ENCODE peak calls at places on chromosomes 1 and 21, in four cellular contexts. D, T, O and P are unnamed samples.

GRCh38 chr1:29649375-29650040 is 413.2 kb downstream of the PTPRU start:
- DNase-seq in D (no peak), T (no peak), O (no peak), P (no peak)

GRCh38 chr21:38804030-38804616 is 1.6 kb upstream of the ETS2 start:
- DNase-seq in D (no peak), T (no peak), O (no peak), P (no peak)

GRCh38 chr21:31034378-31034777 is 3.9 kb downstream of the KRTAP19-8 start:
- DNase-seq in D (no peak), T (no peak), O (no peak), P (no peak)

GRCh38 chr21:32726742-32727477 is 903 bp downstream of the SYNJ1 start:
- DNase-seq in D (peak; percentile 44), T (no peak), O (peak; percentile 33), P (no peak)

GRCh38 chr1:59013276-59013927 is 229.6 kb upstream of the JUN start:
- DNase-seq in D (peak; percentile 57), T (peak; percentile 57), O (no peak), P (no peak)

GRCh38 chr1:183239793-183240625 is 53.9 kb downstream of the LAMC2 start:
- DNase-seq in D (peak; percentile 70), T (no peak), O (no peak), P (no peak)

GRCh38 chr1:170743083-170743482 is 79.2 kb downstream of the PRRX1 start:
- DNase-seq in D (no peak), T (no peak), O (no peak), P (no peak)

GRCh38 chr1:160954158-160955104 is at the start of gene ITLN2:
- DNase-seq in D (no peak), T (peak; percentile 49), O (no peak), P (peak; percentile 29)

GRCh38 chr1:7516341-7516740 is 254.8 kb upstream of the VAMP3 start:
- DNase-seq in D (peak; percentile 59), T (no peak), O (no peak), P (no peak)

GRCh38 chr1:55233149-55233777 is 18.1 kb upstream of the USP24 start:
- DNase-seq in D (no peak), T (no peak), O (no peak), P (no peak)

GRCh38 chr1:6859415-6860343 is 74.4 kb downstream of the CAMTA1 start:
- DNase-seq in D (no peak), T (no peak), O (peak; percentile 51), P (no peak)

GRCh38 chr1:225361176-225361575 is 66.7 kb downstream of the LBR start:
- DNase-seq in D (no peak), T (no peak), O (no peak), P (no peak)

GRCh38 chr1:205940710-205941109 is 2.5 kb downstream of the SLC26A9 start:
- DNase-seq in D (no peak), T (peak; percentile 54), O (no peak), P (no peak)

DNA sequence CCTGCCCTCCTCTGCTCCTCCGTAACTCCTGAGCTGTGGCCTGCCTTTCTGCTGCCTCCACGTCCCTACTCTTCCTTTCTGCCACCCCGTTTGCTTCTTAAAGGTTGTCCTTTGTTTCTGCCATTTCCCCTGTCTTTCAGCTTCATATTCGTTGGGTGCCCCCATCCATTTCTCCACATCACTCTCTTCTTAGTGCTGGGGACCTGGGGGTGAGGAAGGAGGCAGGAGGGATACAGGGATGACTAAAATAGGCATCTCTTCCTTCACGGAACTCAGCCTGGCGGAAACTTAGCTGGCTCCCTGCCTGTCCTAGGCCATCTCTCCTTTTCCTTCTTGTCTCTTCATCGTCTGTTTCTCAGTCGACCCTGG is 67.0 kb upstream of the CD1D start:
- DNase-seq in D (no peak), T (no peak), O (no peak), P (no peak)
- TF ChIP-seq CTCF in D (no peak), T (no peak), O (no peak), P (no peak)

DNA sequence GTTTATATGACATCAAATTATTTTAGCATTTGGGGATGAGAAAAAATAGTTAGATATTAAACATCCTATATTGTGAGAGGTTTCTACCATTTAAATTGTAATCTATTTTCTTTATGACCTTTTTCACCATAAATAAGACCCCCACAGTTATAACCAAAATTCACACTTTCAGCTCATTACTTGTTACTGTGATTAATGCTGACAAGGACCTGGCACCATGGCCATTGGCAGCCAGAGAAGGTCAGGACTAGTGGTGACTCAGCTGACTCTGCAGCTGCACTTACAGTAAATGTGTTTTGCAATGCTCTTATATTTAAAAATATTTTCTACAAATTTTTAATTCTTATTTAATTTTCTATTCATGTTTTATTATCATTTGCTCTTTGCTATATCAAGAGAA is 133.3 kb upstream of the C1orf105 start:
- DNase-seq in D (peak; percentile 80), T (peak; percentile 28), O (peak; percentile 64), P (no peak)
- H3K27ac ChIP-seq in D (peak overlapping the region; percentile 77), T (peak overlapping the region; percentile 21), O (no peak overlapping the region), P (no peak overlapping the region)

DNA sequence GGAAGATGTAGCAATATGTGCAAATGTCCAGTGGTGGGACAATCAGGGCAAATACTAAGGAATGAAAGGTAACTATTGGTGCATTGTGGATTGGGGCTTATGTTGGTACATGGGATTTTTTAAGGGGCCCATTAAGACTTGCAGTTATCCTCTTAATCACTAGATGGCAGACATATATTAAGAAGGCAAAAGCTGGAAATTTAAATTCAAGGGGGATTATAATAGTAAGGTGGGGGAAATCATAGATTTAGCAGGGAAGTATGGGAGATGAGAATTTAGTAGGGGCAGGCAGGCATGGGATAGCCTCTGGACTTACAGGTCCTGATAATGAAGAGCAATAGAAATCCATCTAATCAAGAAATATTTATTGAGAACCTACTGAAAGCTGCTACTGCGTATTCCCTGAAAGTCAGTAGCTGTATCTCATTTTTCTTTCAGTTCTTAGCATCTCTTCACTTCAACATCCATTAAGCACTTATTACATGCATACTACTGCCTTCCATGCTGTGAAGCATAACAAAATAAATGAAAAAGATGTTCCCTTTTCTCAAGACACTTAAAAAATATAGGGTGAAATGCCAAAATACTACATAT is 251.8 kb downstream of the CRB1 start:
- DNase-seq in D (no peak), T (no peak), O (no peak), P (no peak)
- TF ChIP-seq CTCF in D (peak; percentile 25), T (peak; percentile 20), O (peak; percentile 17), P (peak; percentile 26)

GRCh38 chr1:156499703-156500577 is 635 bp downstream of the MEF2D start:
- DNase-seq in D (peak; percentile 85), T (no peak), O (peak; percentile 68), P (peak; percentile 41)

GRCh38 chr1:156497743-156498446 is 2.7 kb downstream of the MEF2D start:
- DNase-seq in D (no peak), T (no peak), O (peak; percentile 32), P (no peak)

GRCh38 chr1:156499194-156499702 is 1.3 kb downstream of the MEF2D start:
- DNase-seq in D (no peak), T (peak; percentile 25), O (peak; percentile 41), P (no peak)

GRCh38 chr1:156497078-156497742 is 3.4 kb downstream of the MEF2D start:
- DNase-seq in D (no peak), T (no peak), O (no peak), P (no peak)

DNA sequence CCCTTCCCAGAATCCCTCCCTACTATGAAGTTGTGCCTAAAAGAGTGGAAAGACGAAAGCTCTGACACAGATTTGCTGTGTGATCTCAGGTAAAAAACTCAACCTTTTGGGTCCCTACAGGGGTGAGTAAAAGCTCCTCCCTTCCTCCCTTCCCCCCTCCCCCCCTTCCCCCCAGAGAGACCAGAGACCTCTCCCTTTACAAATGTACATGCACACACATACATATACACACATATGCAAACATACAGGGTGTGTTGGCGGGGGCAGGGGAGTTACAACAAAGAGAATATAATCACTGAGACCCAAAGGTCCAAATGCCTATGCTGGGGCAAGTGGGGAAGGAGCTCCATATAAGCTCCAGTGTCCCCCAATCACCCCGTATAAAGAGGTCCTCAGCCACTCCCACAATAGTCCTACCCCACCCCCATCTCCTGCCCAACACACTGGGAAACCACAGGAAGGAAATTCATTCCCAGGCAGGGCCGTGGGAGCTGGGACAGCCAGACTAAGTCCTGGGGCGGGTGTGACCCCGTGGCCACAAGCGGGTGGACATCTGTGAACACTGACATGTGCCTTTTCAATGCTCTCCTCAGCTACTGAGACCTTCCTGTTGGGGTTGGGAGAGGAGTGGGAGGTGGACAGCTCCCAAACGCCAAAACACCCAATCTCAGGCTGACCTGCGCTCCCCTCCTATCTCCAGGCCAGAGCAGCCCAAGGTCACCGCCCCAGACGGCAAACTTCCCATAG is 2.0 kb downstream of the MEF2D start:
- DNase-seq in D (peak; percentile 86), T (peak; percentile 54), O (peak; percentile 63), P (no peak)
- H3K27ac ChIP-seq in D (peak overlapping the region; percentile 100), T (peak overlapping the region; percentile 100), O (peak overlapping the region; percentile 98), P (no peak overlapping the region)

GRCh38 chr1:24155011-24155782 is 12.3 kb upstream of the IL22RA1 start:
- DNase-seq in D (no peak), T (peak; percentile 55), O (no peak), P (no peak)
- TF ChIP-seq CTCF in D (no peak), T (no peak), O (no peak), P (no peak)

DNA sequence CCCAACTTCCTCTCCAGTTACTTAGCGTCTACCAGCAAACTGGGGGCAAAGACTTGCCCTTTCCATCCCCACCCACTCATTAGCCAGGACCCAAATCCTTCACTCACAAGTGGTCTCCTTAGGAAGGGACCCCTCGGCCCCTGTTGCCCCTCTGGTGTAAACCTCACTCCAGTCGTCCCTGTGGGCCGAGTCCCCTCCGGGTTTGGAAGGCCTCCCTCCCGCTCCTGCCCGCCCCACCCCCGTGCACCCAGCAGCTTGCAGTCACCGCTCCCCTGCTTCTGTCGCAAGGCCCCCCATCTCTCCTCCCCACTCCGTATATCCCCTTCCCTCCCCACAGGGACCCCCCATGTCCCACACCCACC is 1.2 kb downstream of the EFHD2 start:
- DNase-seq in D (no peak), T (no peak), O (no peak), P (no peak)
- H3K27ac ChIP-seq in D (peak overlapping the region; percentile 90), T (peak overlapping the region; percentile 93), O (peak overlapping the region; percentile 89), P (peak overlapping the region; percentile 55)

GRCh38 chr1:154961497-154962237 is at the start of gene PYGO2:
- DNase-seq in D (peak; percentile 85), T (peak; percentile 81), O (peak; percentile 83), P (peak; percentile 72)
- TF ChIP-seq CTCF in D (peak; percentile 46), T (peak; percentile 36), O (peak; percentile 66), P (peak; percentile 60)